ENCODE peak calls at places on chromosomes 16 and 17, in eight cellular contexts. B is tibial nerve, D is GM12865, Q is GM06990, X is upper lobe of right lung, I is Peyer's patch, J is type B pancreatic cell, H is neural crest cell. R is an unnamed sample.

GRCh38 chr17:51371732-51372151 is 111.4 kb downstream of the UTP18 start:
- DNase-seq in B (peak; percentile 24), D (peak; percentile 83), Q (peak; percentile 32), X (no peak), I (no peak), J (no peak), H (peak; percentile 51), R (no peak)

GRCh38 chr16:72467157-72467759 is 295.3 kb upstream of the PMFBP1 start:
- DNase-seq in B (no peak), D (peak; percentile 61), Q (no peak), X (no peak), I (no peak), J (no peak), H (no peak), R (no peak)

GRCh38 chr16:81640681-81641070 is 138.4 kb upstream of the PLCG2 start:
- DNase-seq in B (no peak), D (no peak), Q (no peak), X (no peak), I (no peak), J (no peak), H (no peak), R (no peak)

GRCh38 chr16:66324785-66325184 is 41.7 kb upstream of the CDH5 start:
- DNase-seq in B (no peak), D (no peak), Q (no peak), X (no peak), I (no peak), J (no peak), H (peak; percentile 26), R (no peak)

GRCh38 chr16:27492588-27492979 is 57.1 kb downstream of the GTF3C1 start:
- DNase-seq in B (no peak), D (no peak), Q (no peak), X (no peak), I (no peak), J (no peak), H (no peak), R (no peak)

GRCh38 chr16:64445245-64445644 is 676.6 kb downstream of the CDH11 start:
- DNase-seq in B (no peak), D (no peak), Q (no peak), X (no peak), I (no peak), J (no peak), H (no peak), R (no peak)

GRCh38 chr16:12462690-12463646 is 340.7 kb downstream of the CPPED1 start:
- DNase-seq in B (no peak), D (no peak), Q (no peak), X (no peak), I (no peak), J (no peak), H (no peak), R (no peak)

GRCh38 chr16:55737966-55738365 is 82.2 kb downstream of the SLC6A2 start:
- DNase-seq in B (no peak), D (no peak), Q (no peak), X (no peak), I (no peak), J (no peak), H (no peak), R (peak; percentile 59)

GRCh38 chr17:50953831-50954601 is 87.9 kb upstream of the TOB1 start:
- DNase-seq in B (no peak), D (peak; percentile 49), Q (peak; percentile 44), X (peak; percentile 80), I (no peak), J (no peak), H (no peak), R (peak; percentile 84)

GRCh38 chr16:78775161-78775561 is 675.7 kb downstream of the WWOX start:
- DNase-seq in B (no peak), D (peak; percentile 18), Q (peak; percentile 29), X (no peak), I (no peak), J (no peak), H (no peak), R (no peak)

GRCh38 chr16:84827131-84827574 is 7.4 kb downstream of the CRISPLD2 start:
- DNase-seq in B (no peak), D (no peak), Q (no peak), X (no peak), I (no peak), J (no peak), H (no peak), R (no peak)

GRCh38 chr17:933168-934083 is 46.1 kb downstream of the NXN start:
- DNase-seq in B (no peak), D (no peak), Q (no peak), X (peak; percentile 74), I (no peak), J (no peak), H (no peak), R (no peak)

GRCh38 chr17:45147102-45147580 is 1.1 kb upstream of the HEXIM1 start:
- DNase-seq in B (peak; percentile 70), D (peak; percentile 92), Q (no peak), X (no peak), I (peak; percentile 58), J (no peak), H (no peak), R (no peak)

GRCh38 chr17:71548540-71549190 is 572.2 kb upstream of the SOX9 start:
- DNase-seq in B (no peak), D (no peak), Q (no peak), X (no peak), I (no peak), J (no peak), H (no peak), R (no peak)

GRCh38 chr16:2252806-2253148 is 1.4 kb upstream of the ECI1 start:
- DNase-seq in B (no peak), D (no peak), Q (no peak), X (no peak), I (peak; percentile 22), J (no peak), H (no peak), R (no peak)

GRCh38 chr16:61324044-61324443 is 712.2 kb downstream of the CDH8 start:
- DNase-seq in B (no peak), D (no peak), Q (no peak), X (no peak), I (no peak), J (no peak), H (no peak), R (no peak)

GRCh38 chr17:1744551-1745512 is 2.2 kb downstream of the SERPINF2 start:
- DNase-seq in B (no peak), D (no peak), Q (no peak), X (no peak), I (no peak), J (no peak), H (no peak), R (no peak)

GRCh38 chr17:35866356-35866950 is 2.2 kb downstream of the HEATR9 start:
- DNase-seq in B (no peak), D (no peak), Q (no peak), X (no peak), I (no peak), J (no peak), H (no peak), R (no peak)

GRCh38 chr17:72587773-72588511 is 467.1 kb downstream of the SOX9 start:
- DNase-seq in B (no peak), D (peak; percentile 56), Q (no peak), X (no peak), I (no peak), J (no peak), H (no peak), R (no peak)

GRCh38 chr16:61676740-61677139 is 359.5 kb downstream of the CDH8 start:
- DNase-seq in B (no peak), D (no peak), Q (no peak), X (no peak), I (no peak), J (no peak), H (no peak), R (no peak)

GRCh38 chr17:68513932-68514331 is 1.7 kb downstream of the PRKAR1A start:
- DNase-seq in B (no peak), D (no peak), Q (no peak), X (no peak), I (no peak), J (no peak), H (no peak), R (no peak)

DNA sequence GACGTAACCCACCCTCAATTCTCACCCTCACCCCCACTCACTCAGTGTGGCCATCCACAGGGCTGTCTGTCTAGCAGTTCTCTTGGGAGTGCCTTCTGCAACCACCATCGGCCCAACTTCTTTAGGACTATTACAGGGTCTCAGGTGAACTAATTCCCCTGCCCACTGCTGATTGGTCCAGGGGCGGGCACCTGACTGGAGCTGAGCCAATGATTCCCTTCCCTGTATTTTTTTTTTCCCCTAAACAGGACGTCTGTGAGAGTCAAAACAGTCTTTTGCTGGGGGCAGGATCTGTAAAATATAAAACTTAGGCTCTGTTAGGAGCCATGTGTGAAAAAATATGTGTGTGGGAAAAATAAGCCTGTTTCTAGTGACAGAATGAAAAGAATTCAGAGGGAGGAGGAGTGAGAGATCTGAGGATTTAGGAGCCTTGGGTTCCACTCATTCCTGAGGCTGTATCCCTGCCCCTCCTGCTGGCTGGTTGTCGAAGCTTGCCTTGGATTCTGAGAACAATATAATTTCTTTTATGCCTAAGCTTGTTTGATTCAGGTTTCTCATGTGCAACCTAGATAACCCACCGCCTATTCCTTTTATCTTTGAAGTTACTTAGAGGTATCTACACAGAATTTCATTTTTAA is 115.0 kb downstream of the SPACA3 start:
- DNase-seq in B (no peak), D (no peak), Q (no peak), X (no peak), I (no peak), J (no peak), H (no peak), R (no peak)
- TF ChIP-seq CTCF in B (no peak), D (no peak), Q (no peak), X (no peak), I (no peak), J (no peak), H (no peak), R (no peak)

GRCh38 chr17:57906910-57907309 is 48.3 kb downstream of the CUEDC1 start:
- DNase-seq in B (no peak), D (peak; percentile 14), Q (no peak), X (no peak), I (no peak), J (no peak), H (peak; percentile 57), R (no peak)
- TF ChIP-seq CTCF in B (no peak), D (peak; percentile 0), Q (peak; percentile 4), X (no peak), I (no peak), J (peak; percentile 62), H (no peak), R (peak; percentile 29)

DNA sequence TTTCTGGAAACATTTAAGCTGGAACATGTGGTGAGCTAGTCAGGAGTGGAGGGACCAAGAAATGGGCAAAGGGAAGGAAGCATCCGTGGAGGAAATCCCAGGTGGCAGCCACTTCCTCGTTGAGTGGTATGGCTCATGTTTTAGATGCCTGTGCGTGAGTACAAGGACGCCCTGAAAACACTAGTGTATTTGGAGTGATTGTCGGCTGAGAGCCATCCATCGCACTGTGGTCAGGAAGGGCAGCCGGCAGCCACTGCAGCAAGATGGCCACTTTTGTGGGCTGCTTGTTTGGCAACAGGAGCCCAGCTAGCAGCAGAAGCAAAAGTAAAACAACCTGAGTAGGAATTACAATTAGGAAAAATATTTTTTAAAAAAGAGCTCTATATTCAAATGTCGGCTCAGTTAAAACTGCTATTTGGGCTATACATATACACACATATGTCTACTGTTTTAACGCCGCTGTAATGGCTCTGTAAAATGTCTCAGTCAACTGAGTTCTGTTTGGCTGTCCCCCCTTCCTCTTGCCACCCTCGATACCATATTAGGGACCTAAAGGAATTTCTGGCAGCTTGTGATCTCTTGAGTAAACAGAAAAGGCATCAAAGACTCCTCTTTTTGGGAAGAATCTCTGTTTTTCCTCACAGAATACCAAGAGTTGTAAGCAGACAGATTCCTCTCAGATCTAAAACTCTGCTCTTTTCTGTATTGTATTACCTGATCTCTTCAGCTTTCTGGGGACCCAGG is 39.2 kb downstream of the BRD7 start:
- DNase-seq in B (no peak), D (no peak), Q (no peak), X (no peak), I (no peak), J (no peak), H (no peak), R (no peak)
- TF ChIP-seq CTCF in B (no peak), D (no peak), Q (no peak), X (no peak), I (no peak), J (no peak), H (no peak), R (no peak)

GRCh38 chr17:83067071-83067717 is 12.2 kb upstream of the METRNL start:
- DNase-seq in B (no peak), D (no peak), Q (no peak), X (peak; percentile 66), I (no peak), J (no peak), H (no peak), R (no peak)
- TF ChIP-seq CTCF in B (no peak), D (no peak), Q (no peak), X (no peak), I (no peak), J (no peak), H (no peak), R (no peak)

R was measured in osteocyte.